ENCODE peak calls at places on chromosomes 13 and 19, in five cellular contexts. W is fibroblast of the aortic adventitia, P is astrocyte of the spinal cord, I is lower leg skin, X is spleen. E is an unnamed sample.

GRCh38 chr13:33303885-33304284 is 18.3 kb upstream of the STARD13 start:
- DNase-seq in I (no peak), X (no peak), W (peak), P (no peak), E (peak)

GRCh38 chr19:51599084-51599483 is 28.0 kb downstream of the ZNF175 start:
- DNase-seq in W (no peak), I (no peak), X (no peak), P (no peak), E (no peak)

GRCh38 chr13:74117207-74117705 is 16.9 kb downstream of the KLF12 start:
- DNase-seq in I (no peak), P (no peak), W (no peak), X (no peak), E (no peak)

GRCh38 chr13:74015137-74015536 is 119.1 kb downstream of the KLF12 start:
- DNase-seq in X (no peak), W (peak), P (no peak), I (no peak), E (peak)

GRCh38 chr13:40043759-40044158 is 388.3 kb downstream of the COG6 start:
- DNase-seq in W (no peak), I (no peak), X (no peak), P (no peak), E (no peak)

GRCh38 chr13:29522044-29522685 is 73.3 kb downstream of the SLC7A1 start:
- DNase-seq in I (peak), P (peak), W (peak), X (peak), E (no peak)

GRCh38 chr19:47663435-47663910 is 49.7 kb upstream of the EHD2 start:
- DNase-seq in I (no peak), X (no peak), W (peak), P (peak), E (peak)

GRCh38 chr13:51614350-51614786 is 30.1 kb downstream of the WDFY2 start:
- DNase-seq in X (peak), I (peak), P (no peak), W (no peak), E (no peak)

GRCh38 chr13:51997641-51998330 is 13.5 kb downstream of the ATP7B start:
- DNase-seq in W (no peak), X (no peak), I (no peak), P (no peak), E (no peak)

GRCh38 chr13:98416408-98416807 is 160.5 kb downstream of the STK24 start:
- DNase-seq in W (no peak), X (no peak), I (peak), P (no peak), E (peak)

GRCh38 chr13:48304132-48304876 is 753 bp downstream of the RB1 start:
- DNase-seq in I (no peak), W (peak), P (peak), X (peak), E (peak)

GRCh38 chr19:12647490-12648071 is 19.0 kb downstream of the MAN2B1 start:
- DNase-seq in X (peak), I (peak), W (no peak), P (no peak), E (peak)

GRCh38 chr19:2164020-2164988 is 571 bp downstream of the DOT1L start:
- DNase-seq in P (no peak), X (peak), I (no peak), W (peak), E (peak)

GRCh38 chr13:76646946-76647345 is 239.3 kb downstream of the KCTD12 start:
- DNase-seq in X (no peak), I (no peak), W (no peak), P (no peak), E (peak)

GRCh38 chr19:36488816-36489138 is 584 bp downstream of the ZNF566 start:
- DNase-seq in I (no peak), W (no peak), X (no peak), P (peak), E (no peak)

GRCh38 chr19:3350014-3350663 is 16.2 kb upstream of the NFIC start:
- DNase-seq in X (no peak), W (no peak), P (no peak), I (no peak), E (peak)

GRCh38 chr13:50080158-50080855 is 65.1 kb downstream of the KCNRG start:
- DNase-seq in I (no peak), X (no peak), W (peak), P (peak), E (peak)

GRCh38 chr13:35984776-35985453 is 146.3 kb downstream of the DCLK1 start:
- DNase-seq in P (no peak), I (no peak), X (no peak), W (no peak), E (no peak)

GRCh38 chr19:35008891-35009341 is 8.8 kb downstream of the GRAMD1A start:
- DNase-seq in W (no peak), X (no peak), P (no peak), I (no peak), E (no peak)

GRCh38 chr13:24683833-24684599 is 3.8 kb downstream of the ATP12A start:
- DNase-seq in I (no peak), P (peak), X (peak), W (peak), E (peak)
- TF ChIP-seq CTCF in I (no peak), P (peak), X (peak), W (peak), E (peak)

GRCh38 chr19:37564624-37565369 is 29.8 kb downstream of the ZNF571 start:
- DNase-seq in P (no peak), W (no peak), I (no peak), X (no peak), E (no peak)
- H3K4me3 ChIP-seq in P (no peak), W (no peak), I (no peak), X (no peak), E (no peak)

GRCh38 chr19:41896581-41896942 is 13.6 kb downstream of the ARHGEF1 start:
- DNase-seq in I (no peak), W (no peak), P (no peak), X (no peak), E (no peak)

GRCh38 chr19:41897181-41897580 is 14.2 kb downstream of the ARHGEF1 start:
- DNase-seq in I (no peak), X (no peak), W (no peak), P (no peak), E (no peak)

GRCh38 chr19:41894350-41894749 is 11.4 kb downstream of the ARHGEF1 start:
- DNase-seq in X (no peak), P (no peak), I (no peak), W (no peak), E (no peak)

GRCh38 chr19:41897820-41898219 is 14.8 kb downstream of the ARHGEF1 start:
- DNase-seq in P (no peak), W (no peak), X (no peak), I (no peak), E (no peak)

DNA sequence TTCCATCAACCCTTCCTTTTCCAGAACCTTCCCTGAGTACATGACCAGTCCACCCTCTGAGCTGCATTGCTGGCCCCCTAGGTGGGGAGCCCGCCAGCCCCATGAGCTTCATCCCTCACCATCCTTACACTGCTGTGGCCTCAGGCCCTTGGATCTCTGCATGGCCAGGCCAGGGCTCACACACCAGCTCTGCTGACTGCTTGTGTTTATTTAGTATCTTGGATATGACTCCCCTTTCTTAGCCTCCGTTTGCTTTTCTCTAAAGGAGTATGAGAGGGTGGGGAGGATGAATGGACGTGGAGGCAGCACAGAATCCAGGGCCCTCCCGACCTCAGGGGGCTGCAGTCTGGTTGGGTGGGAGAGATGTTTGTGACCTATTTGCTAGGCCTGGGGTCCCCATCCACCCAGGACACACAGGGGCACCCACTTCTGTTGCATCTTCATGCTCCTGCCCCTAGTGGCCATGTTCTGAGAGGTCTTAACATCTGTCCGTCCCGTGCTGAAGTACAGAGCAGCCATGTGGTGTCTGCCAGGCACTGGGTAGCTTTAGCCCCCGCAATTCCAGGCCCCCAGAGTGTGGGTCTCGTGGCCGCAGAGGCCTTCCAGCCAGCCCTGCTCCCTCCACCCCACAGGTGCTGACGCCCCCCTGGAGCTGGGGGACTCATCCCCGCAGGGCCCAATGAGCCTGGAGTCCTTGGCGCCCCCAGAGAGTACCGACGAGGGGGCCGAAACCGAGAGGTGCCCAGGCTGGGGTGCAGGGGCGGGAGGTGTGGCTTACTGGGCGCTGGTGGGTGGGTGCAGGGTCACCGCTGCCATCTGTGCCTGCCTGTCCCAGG is 13.0 kb downstream of the ARHGEF1 start:
- DNase-seq in X (no peak), I (no peak), W (no peak), P (no peak), E (no peak)
- TF ChIP-seq CTCF in X (no peak), I (no peak), W (peak), P (peak), E (peak)

GRCh38 chr13:23432589-23432988 is 913 bp downstream of the SACS start:
- DNase-seq in I (no peak), W (no peak), X (no peak), P (peak), E (no peak)
- H3K4me3 ChIP-seq in I (no peak), W (no peak), X (peak), P (peak), E (no peak)

GRCh38 chr13:102571075-102571474 is 25.7 kb upstream of the TPP2 start:
- DNase-seq in X (no peak), I (no peak), P (no peak), W (no peak), E (peak)
- TF ChIP-seq CTCF in X (no peak), I (no peak), P (peak), W (no peak), E (no peak)

DNA sequence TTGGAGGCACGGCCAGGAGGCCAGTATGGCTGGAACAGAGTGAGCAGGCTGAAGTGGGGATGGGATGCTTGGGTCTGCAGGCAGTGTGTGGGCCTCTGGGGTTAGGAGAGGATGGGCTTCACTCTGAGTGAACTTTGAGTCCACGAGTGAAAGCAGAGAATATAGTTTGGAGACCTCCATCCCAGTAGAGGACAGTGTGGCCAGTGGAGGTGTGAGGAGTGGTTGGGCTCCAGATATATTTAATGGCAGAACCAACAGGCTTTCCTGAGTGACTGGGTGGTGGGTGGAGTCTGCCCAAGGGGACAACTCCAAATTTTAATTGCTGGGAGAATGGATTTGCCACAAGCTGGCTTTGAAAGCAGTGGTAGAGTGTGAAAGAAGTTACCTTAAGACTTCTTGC is 27.3 kb downstream of the GATAD2A start:
- DNase-seq in X (no peak), I (no peak), P (no peak), W (no peak), E (no peak)
- H3K4me3 ChIP-seq in X (no peak), I (no peak), P (no peak), W (no peak), E (no peak)

GRCh38 chr19:8577741-8578140 is 499 bp upstream of the MYO1F start:
- DNase-seq in W (no peak), X (no peak), P (no peak), I (no peak), E (no peak)

GRCh38 chr19:8577247-8577646 is at the start of gene MYO1F:
- DNase-seq in P (no peak), X (peak), I (no peak), W (no peak), E (no peak)

GRCh38 chr19:8578642-8579265 is 1.5 kb upstream of the MYO1F start:
- DNase-seq in I (peak), X (peak), W (peak), P (peak), E (peak)

GRCh38 chr19:8575467-8575997 is 1.7 kb downstream of the MYO1F start:
- DNase-seq in P (peak), W (peak), I (no peak), X (no peak), E (no peak)

GRCh38 chr19:8576273-8576993 is 809 bp downstream of the MYO1F start:
- DNase-seq in W (no peak), X (no peak), P (no peak), I (no peak), E (no peak)
- TF ChIP-seq CTCF in W (no peak), X (no peak), P (no peak), I (no peak), E (no peak)

E was measured in epithelial cell of esophagus.